ENCODE peak calls at places on chromosomes 11 and 22, in ten cellular contexts. V, Z, T, C, P, R, X, K, Q and I are unnamed samples.

GRCh38 chr11:86811637-86812321 is 11.4 kb downstream of the PRSS23 start:
- DNase-seq in V (no peak), P (no peak), C (no peak), T (peak; percentile 81), R (peak; percentile 85), K (no peak), Z (no peak), X (no peak), Q (no peak), I (no peak)

GRCh38 chr22:24284747-24285203 is 14.1 kb downstream of the SPECC1L start:
- DNase-seq in Q (no peak), X (no peak), C (no peak), R (peak; percentile 53), K (no peak), V (no peak), Z (no peak), T (peak; percentile 36), P (no peak), I (no peak)

GRCh38 chr11:64271339-64272132 is 12.9 kb downstream of the BAD start:
- DNase-seq in T (peak; percentile 96), V (peak; percentile 94), R (peak; percentile 92), Z (peak; percentile 89), X (peak; percentile 98), Q (peak; percentile 95), K (peak; percentile 92), C (peak; percentile 91), P (peak; percentile 85), I (peak; percentile 94)

GRCh38 chr22:49020314-49020713 is 807.4 kb downstream of the BRD1 start:
- DNase-seq in C (peak; percentile 14), T (no peak), R (no peak), P (no peak), Q (no peak), K (no peak), V (no peak), X (peak; percentile 9), Z (no peak), I (no peak)

GRCh38 chr11:122746050-122746478 is 90.5 kb downstream of the UBASH3B start:
- DNase-seq in T (no peak), X (no peak), P (peak; percentile 70), Z (no peak), R (no peak), V (peak; percentile 92), C (no peak), Q (no peak), K (peak; percentile 74), I (no peak)

GRCh38 chr11:67607507-67607906 is 771 bp downstream of the NDUFV1 start:
- DNase-seq in X (no peak), V (no peak), Z (no peak), K (no peak), R (no peak), Q (peak; percentile 54), P (no peak), C (no peak), T (no peak), I (no peak)

GRCh38 chr22:25062378-25063095 is 110.0 kb downstream of the KIAA1671 start:
- DNase-seq in R (no peak), X (no peak), Q (no peak), Z (peak; percentile 54), C (no peak), T (no peak), P (peak; percentile 82), V (peak; percentile 86), K (peak; percentile 93), I (no peak)

GRCh38 chr11:13238879-13239514 is 38.6 kb upstream of the BMAL1 start:
- DNase-seq in Q (no peak), C (peak; percentile 49), X (no peak), V (peak; percentile 59), Z (peak; percentile 32), K (peak; percentile 66), P (peak; percentile 55), R (peak; percentile 41), T (peak; percentile 35), I (peak; percentile 21)

GRCh38 chr11:83693279-83693992 is 407.3 kb upstream of the CCDC90B start:
- DNase-seq in V (no peak), C (no peak), R (no peak), Z (no peak), X (no peak), T (no peak), K (no peak), Q (no peak), P (no peak), I (no peak)

GRCh38 chr11:132824642-132825041 is 707.7 kb downstream of the OPCML start:
- DNase-seq in C (no peak), Z (no peak), T (no peak), Q (no peak), V (no peak), R (no peak), X (no peak), P (no peak), K (no peak), I (no peak)

DNA sequence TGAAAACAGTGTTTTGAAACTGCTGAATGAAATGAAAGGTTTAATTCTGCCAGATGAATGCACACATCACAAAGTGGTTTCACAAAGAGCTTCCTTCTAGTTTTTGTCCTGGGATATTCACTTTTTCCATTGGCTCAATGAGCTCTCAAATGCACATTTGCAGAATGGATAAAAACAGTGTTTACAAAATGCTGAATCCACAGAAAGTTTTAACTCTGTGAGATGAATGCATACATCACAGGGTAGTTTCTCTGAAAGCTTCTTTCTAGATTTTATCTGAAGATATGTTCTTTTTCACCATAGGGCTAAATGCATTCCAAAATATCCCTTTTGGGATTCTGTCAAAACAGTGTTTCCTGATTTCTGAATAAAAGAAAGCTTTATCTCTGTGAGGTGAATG is 237.6 kb downstream of the OR4A5 start:
- DNase-seq in Q (no peak), P (no peak), T (no peak), V (no peak), Z (no peak), K (no peak), R (no peak), X (no peak), C (no peak), I (no peak)
- H3K9me3 ChIP-seq in Q (no peaks in the 10 kb centered on the region), P (no peaks in the 10 kb centered on the region), T (no peaks in the 10 kb centered on the region), V (peaks cover 41% of the 10 kb centered on the region), Z (no peaks in the 10 kb centered on the region), K (peaks cover 7% of the 10 kb centered on the region), R (peaks cover 2% of the 10 kb centered on the region), X (peaks cover 39% of the 10 kb centered on the region), C (peaks cover 62% of the 10 kb centered on the region), I (peaks cover 54% of the 10 kb centered on the region)

GRCh38 chr11:120270386-120270785 is 30.4 kb downstream of the POU2F3 start:
- DNase-seq in C (no peak), Q (no peak), T (no peak), X (no peak), Z (no peak), R (no peak), P (no peak), V (no peak), K (no peak), I (no peak)

GRCh38 chr11:120271672-120272071 is 31.7 kb downstream of the POU2F3 start:
- DNase-seq in T (no peak), C (no peak), Z (no peak), X (no peak), Q (no peak), P (no peak), K (no peak), V (no peak), R (no peak), I (no peak)

GRCh38 chr11:120272303-120272702 is 32.4 kb downstream of the POU2F3 start:
- DNase-seq in R (peak; percentile 69), X (no peak), T (peak; percentile 49), V (no peak), K (no peak), C (no peak), Q (no peak), Z (no peak), P (no peak), I (no peak)

GRCh38 chr11:120268686-120269085 is 28.7 kb downstream of the POU2F3 start:
- DNase-seq in V (no peak), Z (no peak), C (no peak), Q (no peak), P (no peak), K (no peak), R (no peak), X (no peak), T (no peak), I (no peak)

GRCh38 chr11:120273432-120273831 is 33.5 kb downstream of the POU2F3 start:
- DNase-seq in Z (no peak), T (peak; percentile 13), R (peak; percentile 38), K (no peak), P (no peak), X (no peak), C (no peak), Q (no peak), V (no peak), I (no peak)
- H3K4me1 ChIP-seq in Z (peaks cover 5% of the 10 kb centered on the region), T (peaks cover 5% of the 10 kb centered on the region), R (no peaks in the 10 kb centered on the region), K (no peaks in the 10 kb centered on the region), P (no peaks in the 10 kb centered on the region), X (no peaks in the 10 kb centered on the region), C (no peaks in the 10 kb centered on the region), Q (no peaks in the 10 kb centered on the region), V (no peaks in the 10 kb centered on the region), I (no peaks in the 10 kb centered on the region)

GRCh38 chr11:2649848-2650247 is 49.9 kb downstream of the KCNQ1OT1 start:
- DNase-seq in C (no peak), V (no peak), K (no peak), R (no peak), Q (no peak), T (no peak), Z (no peak), P (no peak), X (no peak), I (no peak)

GRCh38 chr11:2650343-2650867 is 49.4 kb downstream of the KCNQ1OT1 start:
- DNase-seq in R (no peak), C (no peak), P (no peak), T (no peak), V (no peak), Z (no peak), X (no peak), K (no peak), Q (no peak), I (no peak)

GRCh38 chr11:2647953-2648352 is 51.8 kb downstream of the KCNQ1OT1 start:
- DNase-seq in Z (no peak), P (no peak), T (no peak), X (no peak), C (no peak), K (no peak), V (no peak), R (no peak), Q (no peak), I (no peak)

GRCh38 chr11:2651054-2651617 is 48.7 kb downstream of the KCNQ1OT1 start:
- DNase-seq in Z (peak; percentile 1), K (no peak), X (no peak), C (no peak), T (no peak), V (no peak), Q (no peak), R (no peak), P (no peak), I (no peak)

GRCh38 chr11:2649400-2649799 is 50.4 kb downstream of the KCNQ1OT1 start:
- DNase-seq in T (no peak), X (no peak), V (no peak), K (no peak), Q (no peak), P (no peak), Z (no peak), C (no peak), R (no peak), I (no peak)
- H3K9me3 ChIP-seq in T (peaks cover 3% of the 10 kb centered on the region), X (peaks cover 82% of the 10 kb centered on the region), V (peaks cover 47% of the 10 kb centered on the region), K (peaks cover 12% of the 10 kb centered on the region), Q (peaks cover 6% of the 10 kb centered on the region), P (no peaks in the 10 kb centered on the region), Z (peaks cover 26% of the 10 kb centered on the region), C (peaks cover 60% of the 10 kb centered on the region), R (peaks cover 72% of the 10 kb centered on the region), I (peaks cover 75% of the 10 kb centered on the region)

DNA sequence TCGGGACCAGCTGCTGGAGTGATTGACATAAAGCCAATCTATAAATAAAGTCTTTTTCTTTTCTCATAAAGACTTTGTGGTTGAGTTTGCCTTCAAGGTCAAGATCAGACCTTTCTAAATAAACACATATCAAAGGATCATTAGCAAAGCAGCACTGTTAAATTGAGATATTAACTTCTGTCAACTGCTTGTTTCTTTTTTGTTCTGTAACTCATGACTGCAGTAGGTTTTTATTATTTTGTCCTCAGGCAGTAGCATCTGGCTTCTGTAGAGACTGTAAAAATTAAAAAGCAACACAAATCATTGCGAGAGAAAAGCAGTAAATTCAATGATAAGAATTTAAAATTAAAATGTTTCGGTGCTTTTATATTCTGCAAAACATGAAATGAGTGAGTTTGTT is 77.7 kb upstream of the NNMT start:
- DNase-seq in K (no peak), T (no peak), Q (no peak), C (no peak), Z (no peak), V (no peak), P (no peak), X (no peak), R (no peak), I (no peak)
- H3K4me1 ChIP-seq in K (peaks cover 27% of the 10 kb centered on the region), T (no peaks in the 10 kb centered on the region), Q (peaks cover 44% of the 10 kb centered on the region), C (peaks cover 59% of the 10 kb centered on the region), Z (no peaks in the 10 kb centered on the region), V (peaks cover 30% of the 10 kb centered on the region), P (peaks cover 35% of the 10 kb centered on the region), X (peaks cover 5% of the 10 kb centered on the region), R (no peaks in the 10 kb centered on the region), I (peaks cover 33% of the 10 kb centered on the region)